ENCODE peak calls at places on chromosomes 13 and 19, in nine cellular contexts. S is ascending aorta, Y is fibroblast of the aortic adventitia, X is left ventricle myocardium inferior, D is choroid plexus epithelial cell, O is HFF-Myc, U is AG10803, P is heart right ventricle, Q is epithelial cell of proximal tubule. V is an unnamed sample.

GRCh38 chr19:48043675-48044258 is at the start of gene CABP5:
- DNase-seq in X (no peak), S (no peak), O (no peak), Y (no peak), D (no peak), Q (no peak), P (no peak), U (no peak), V (no peak)

GRCh38 chr13:35700661-35701060 is 224.2 kb upstream of the MAB21L1 start:
- DNase-seq in S (no peak), P (no peak), Q (no peak), O (no peak), X (no peak), U (peak; percentile 96), D (peak; percentile 28), Y (peak; percentile 54), V (no peak)

GRCh38 chr13:40438999-40439797 is 227.2 kb downstream of the FOXO1 start:
- DNase-seq in U (peak; percentile 36), D (peak; percentile 69), Y (peak; percentile 76), O (no peak), S (no peak), P (no peak), X (no peak), Q (no peak), V (peak; percentile 30)

GRCh38 chr13:74289861-74290260 is 155.7 kb upstream of the KLF12 start:
- DNase-seq in Q (no peak), O (no peak), D (no peak), P (no peak), S (no peak), X (no peak), U (no peak), Y (no peak), V (no peak)

GRCh38 chr13:99982021-99982740 is 597 bp downstream of the ZIC2 start:
- DNase-seq in P (no peak), O (no peak), Q (no peak), S (no peak), U (no peak), Y (no peak), X (no peak), D (no peak), V (no peak)

GRCh38 chr13:111095031-111095840 is 19.9 kb upstream of the ARHGEF7 start:
- DNase-seq in O (no peak), Y (no peak), P (no peak), Q (no peak), D (no peak), U (no peak), S (no peak), X (no peak), V (no peak)

GRCh38 chr19:55461974-55462628 is 659 bp upstream of the ISOC2 start:
- DNase-seq in P (no peak), Q (no peak), U (no peak), D (peak; percentile 56), S (no peak), O (no peak), Y (peak; percentile 47), X (no peak), V (no peak)

GRCh38 chr13:73803997-73804396 is 330.2 kb downstream of the KLF12 start:
- DNase-seq in S (no peak), X (no peak), Q (peak; percentile 20), P (no peak), U (peak; percentile 27), Y (no peak), D (peak; percentile 48), O (peak; percentile 59), V (no peak)

GRCh38 chr13:67966065-67966464 is 735.9 kb upstream of the PCDH9 start:
- DNase-seq in X (no peak), S (no peak), D (no peak), Q (no peak), P (no peak), U (no peak), Y (no peak), O (no peak), V (no peak)

GRCh38 chr13:24207841-24208240 is 47.3 kb downstream of the SPATA13 start:
- DNase-seq in X (no peak), S (no peak), U (no peak), O (no peak), D (no peak), Q (no peak), P (no peak), Y (no peak), V (no peak)

GRCh38 chr13:112852808-112853207 is 116.2 kb upstream of the MCF2L start:
- DNase-seq in S (no peak), U (no peak), Y (no peak), Q (no peak), P (no peak), O (no peak), X (no peak), D (no peak), V (no peak)

GRCh38 chr13:112851107-112852046 is 117.6 kb upstream of the MCF2L start:
- DNase-seq in X (no peak), U (no peak), Q (no peak), O (no peak), Y (no peak), S (no peak), D (no peak), P (no peak), V (no peak)

GRCh38 chr13:112854321-112854720 is 114.7 kb upstream of the MCF2L start:
- DNase-seq in Q (no peak), Y (no peak), P (no peak), X (no peak), S (no peak), U (no peak), D (no peak), O (no peak), V (no peak)

GRCh38 chr13:112850273-112850672 is 118.7 kb upstream of the MCF2L start:
- DNase-seq in X (no peak), O (no peak), D (no peak), P (no peak), Y (no peak), U (no peak), S (no peak), Q (no peak), V (no peak)

DNA sequence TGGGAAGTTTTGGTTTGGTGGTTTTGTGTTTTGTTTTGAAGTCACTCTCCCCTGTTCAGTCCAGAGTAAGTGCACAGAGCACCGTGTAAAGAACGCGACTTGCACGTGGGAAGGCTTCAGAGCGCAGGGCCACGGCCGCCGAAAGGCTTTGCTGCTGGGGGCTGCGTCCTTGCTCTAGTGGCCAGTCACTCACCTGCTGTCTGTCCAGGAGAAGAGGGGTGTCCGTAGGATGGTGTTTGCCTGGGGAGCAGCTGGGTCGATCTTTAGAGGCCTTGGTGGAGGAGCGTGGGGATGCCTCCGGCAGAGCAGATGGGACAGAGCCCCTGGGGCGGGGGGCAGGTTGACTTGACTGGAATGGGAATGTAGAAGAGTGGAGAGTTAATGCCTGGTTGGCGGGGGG is 116.6 kb upstream of the MCF2L start:
- DNase-seq in S (no peak), Y (no peak), X (no peak), O (no peak), U (no peak), D (no peak), P (no peak), Q (no peak), V (no peak)
- H3K4me3 ChIP-seq in S (no peak overlapping the region), Y (no peak overlapping the region), X (no peak overlapping the region), O (no peak overlapping the region), U (no peak overlapping the region), D (no peak overlapping the region), P (no peak overlapping the region), Q (no peak overlapping the region), V (no peak overlapping the region)

DNA sequence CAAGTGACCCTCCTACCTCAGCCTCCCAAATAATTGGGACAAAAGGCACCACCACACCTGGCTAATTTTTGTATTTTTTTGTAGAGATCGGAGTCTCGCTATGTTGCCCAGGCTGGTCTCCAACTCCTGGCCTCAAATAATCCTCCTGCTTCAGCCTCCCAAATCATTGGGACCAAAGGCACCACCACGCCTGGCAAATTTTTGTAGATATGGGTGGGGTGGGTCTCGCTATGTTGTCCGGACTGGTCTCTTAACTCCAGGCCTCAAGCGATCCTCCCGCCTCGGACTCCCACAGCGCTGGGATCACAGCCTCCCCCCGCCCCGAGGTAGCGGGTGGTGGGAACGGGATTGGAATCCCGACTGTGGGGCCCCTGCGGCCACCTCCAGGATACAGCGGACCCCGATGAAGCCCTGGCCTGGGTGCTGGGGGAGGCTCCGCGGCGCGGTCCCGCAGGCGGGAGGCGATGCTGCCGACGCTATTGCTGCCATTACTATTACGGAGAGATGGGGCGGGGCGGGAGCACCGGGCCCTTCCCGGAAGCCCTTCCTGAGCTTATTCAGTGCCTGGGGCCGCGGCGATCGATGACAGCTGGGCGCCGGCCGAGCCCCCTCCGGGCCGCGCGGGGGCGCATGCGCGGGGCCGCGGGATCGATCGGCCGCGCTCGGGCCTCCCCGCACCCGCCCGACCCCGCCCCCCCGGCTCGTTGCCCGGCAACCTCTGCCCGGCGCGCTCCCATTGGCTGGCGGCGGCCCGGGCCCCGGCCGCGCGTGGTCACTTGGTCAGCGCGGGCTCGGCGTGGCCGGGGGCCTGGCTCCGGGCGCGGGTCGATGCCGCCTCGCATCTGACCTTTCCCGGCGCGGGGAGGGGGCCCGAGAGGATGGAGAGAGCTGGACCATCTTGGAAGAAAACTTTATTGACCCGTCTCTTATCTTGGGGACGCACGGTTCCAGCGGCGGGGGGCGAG is 27.9 kb upstream of the ONECUT3 start:
- DNase-seq in P (peak; percentile 60), X (peak; percentile 52), D (peak; percentile 54), Q (no peak), S (no peak), O (no peak), U (peak; percentile 26), Y (peak; percentile 34), V (no peak)
- TF ChIP-seq CTCF in P (no peak), X (no peak), D (no peak), Q (no peak), S (no peak), O (no peak), U (no peak), Y (peak; percentile 5), V (no peak)

GRCh38 chr19:19514215-19514633 is 1.1 kb downstream of the TSSK6 start:
- DNase-seq in S (no peak), X (peak; percentile 84), D (peak; percentile 75), P (peak; percentile 93), Q (no peak), Y (peak; percentile 58), U (peak; percentile 56), O (no peak), V (no peak)
- H3K4me3 ChIP-seq in S (peak overlapping the region; percentile 83), X (peak overlapping the region; percentile 79), D (peak overlapping the region; percentile 42), P (peak overlapping the region; percentile 43), Q (no peak overlapping the region), Y (peak overlapping the region; percentile 9), U (peak overlapping the region; percentile 27), O (no peak overlapping the region), V (no peak overlapping the region)

DNA sequence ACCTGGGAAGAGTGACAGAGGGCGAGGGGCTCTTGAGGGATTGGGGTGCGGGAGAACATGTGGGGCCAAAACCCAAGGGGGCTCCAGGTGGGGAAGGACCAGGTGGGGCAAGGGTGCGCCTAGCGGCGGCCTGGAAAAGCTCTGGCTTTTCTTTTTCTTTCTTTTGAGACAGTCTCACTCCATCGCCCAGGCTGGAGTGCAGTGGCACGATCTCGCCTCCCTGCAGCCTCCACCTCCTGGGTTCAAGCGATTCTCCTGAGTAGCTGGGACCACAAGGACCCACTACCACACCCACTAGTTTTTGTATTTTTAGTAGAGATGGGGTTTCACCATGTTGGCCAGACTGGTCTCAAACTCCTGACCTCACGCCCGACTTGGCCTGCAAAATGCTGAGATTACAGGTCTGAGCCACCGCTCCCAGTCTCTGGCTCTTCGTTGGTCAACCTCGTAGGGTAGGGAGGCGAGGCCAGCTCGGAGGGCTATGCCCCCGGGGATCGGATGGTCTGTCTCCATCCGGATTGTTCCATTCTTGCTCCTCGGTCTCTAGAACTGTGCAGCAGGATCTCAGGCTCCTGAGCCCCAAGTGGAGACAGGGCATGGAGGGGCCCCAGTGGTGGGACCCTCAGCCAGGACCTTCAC is 3.7 kb downstream of the GADD45B start:
- DNase-seq in Y (no peak), D (no peak), S (no peak), U (no peak), Q (no peak), X (no peak), P (no peak), O (no peak), V (no peak)
- TF ChIP-seq CTCF in Y (no peak), D (peak; percentile 44), S (no peak), U (no peak), Q (peak; percentile 43), X (no peak), P (no peak), O (no peak), V (peak; percentile 5)